ENCODE peak calls at places on chromosome 3, in five cellular contexts. W is NCI-H774, S is iPS DF 19.7, P is M059J, F is adrenal gland. I is an unnamed sample.

GRCh38 chr3:11437506-11437905 is 165.3 kb downstream of the ATG7 start:
- DNase-seq in S (no peak), P (no peak), F (no peak), W (no peak), I (no peak)

GRCh38 chr3:101461451-101461850 is 51.6 kb downstream of the SENP7 start:
- DNase-seq in W (no peak), P (no peak), F (no peak), S (no peak), I (no peak)

GRCh38 chr3:77467702-77468407 is 428.0 kb downstream of the ROBO2 start:
- DNase-seq in P (no peak), W (no peak), F (no peak), S (no peak), I (peak; percentile 46)

GRCh38 chr3:105504440-105504951 is 137.8 kb downstream of the ALCAM start:
- DNase-seq in F (no peak), W (no peak), S (no peak), P (no peak), I (no peak)

GRCh38 chr3:15056676-15057404 is 8.3 kb downstream of the MRPS25 start:
- DNase-seq in S (no peak), F (no peak), P (no peak), W (no peak), I (no peak)

GRCh38 chr3:56826831-56827722 is 25.3 kb upstream of the ARHGEF3 start:
- DNase-seq in S (no peak), F (no peak), P (peak; percentile 30), W (no peak), I (no peak)

GRCh38 chr3:141015486-141015885 is 35.7 kb upstream of the SPSB4 start:
- DNase-seq in W (no peak), F (no peak), S (no peak), P (peak; percentile 48), I (no peak)

GRCh38 chr3:171251842-171252241 is 208.4 kb downstream of the TNIK start:
- DNase-seq in P (no peak), S (no peak), W (no peak), F (no peak), I (no peak)

GRCh38 chr3:61582846-61583245 is 21.5 kb downstream of the PTPRG start:
- DNase-seq in W (no peak), P (no peak), S (no peak), F (no peak), I (no peak)

GRCh38 chr3:80018375-80018774 is 250.6 kb upstream of the ROBO1 start:
- DNase-seq in P (no peak), W (no peak), S (no peak), F (no peak), I (no peak)

GRCh38 chr3:150309557-150309956 is 98.5 kb upstream of the TSC22D2 start:
- DNase-seq in P (peak; percentile 72), W (no peak), S (no peak), F (no peak), I (no peak)

GRCh38 chr3:45923755-45924154 is 19.5 kb upstream of the CXCR6 start:
- DNase-seq in W (no peak), P (peak; percentile 58), F (no peak), S (no peak), I (no peak)